ENCODE peak calls at places on chromosomes 12 and 14, in eight cellular contexts. G is activated CD4-positive, CD25-positive, alpha-beta regulatory T cell treated with anti-CD3 and anti-CD28 coated beads, Interleukin-2, amount 50 U/mL, for 72 hours; R is stimulated activated CD8-positive, alpha-beta memory T cell treated with anti-CD3 and anti-CD28 coated beads, Interleukin-15, amount 100 ng/mL, for 4 hours; D is Panc1; B is NCI-H1105 treated with DMSO at 0.1 percent for 48 hours; X is SK-N-SH; J is SIG-M5; E is cardiac fibroblast. K is an unnamed sample.

GRCh38 chr14:75877292-75877691 is 104.5 kb downstream of the TGFB3 start:
- DNase-seq in G (no peak), R (no peak), D (no peak), B (no peak), X (no peak), J (no peak), E (peak), K (no peak)

GRCh38 chr14:33799705-33800269 is 151.1 kb downstream of the EGLN3 start:
- DNase-seq in G (no peak), R (no peak), D (no peak), B (no peak), X (no peak), J (no peak), E (peak), K (peak)

GRCh38 chr14:98494582-98494981 is 777.4 kb downstream of the BCL11B start:
- DNase-seq in G (no peak), R (no peak), D (no peak), B (no peak), X (no peak), J (no peak), E (no peak), K (no peak)

GRCh38 chr14:85701116-85701515 is 171.2 kb downstream of the FLRT2 start:
- DNase-seq in G (no peak), R (no peak), D (no peak), B (no peak), X (no peak), J (no peak), E (no peak), K (no peak)

GRCh38 chr12:91986084-91986483 is 159.6 kb downstream of the BTG1 start:
- DNase-seq in G (no peak), R (no peak), D (no peak), B (no peak), X (no peak), J (no peak), E (no peak), K (no peak)

GRCh38 chr12:80188566-80188965 is 89.2 kb downstream of the OTOGL start:
- DNase-seq in G (no peak), R (no peak), D (no peak), B (no peak), X (no peak), J (no peak), E (no peak), K (no peak)

GRCh38 chr14:96345669-96346068 is 17.5 kb downstream of the ATG2B start:
- DNase-seq in G (no peak), R (no peak), D (no peak), B (no peak), X (no peak), J (no peak), E (no peak), K (no peak)

GRCh38 chr12:24853588-24853987 is 95.3 kb downstream of the BCAT1 start:
- DNase-seq in G (no peak), R (no peak), D (no peak), B (no peak), X (no peak), J (no peak), E (peak), K (no peak)

GRCh38 chr12:2334291-2335088 is 281.7 kb downstream of the CACNA1C start:
- DNase-seq in G (no peak), R (no peak), D (no peak), B (no peak), X (no peak), J (no peak), E (no peak), K (no peak)

GRCh38 chr14:104460920-104461651 is 118.5 kb upstream of the C14orf180 start:
- DNase-seq in G (no peak), R (no peak), D (no peak), B (no peak), X (peak), J (no peak), E (no peak), K (no peak)

GRCh38 chr12:46367351-46368029 is 5.1 kb downstream of the SLC38A2 start:
- DNase-seq in G (no peak), R (no peak), D (no peak), B (no peak), X (no peak), J (no peak), E (peak), K (no peak)

GRCh38 chr12:116406529-116406928 is 129.0 kb upstream of the MED13L start:
- DNase-seq in G (no peak), R (no peak), D (no peak), B (no peak), X (no peak), J (peak), E (peak), K (peak)

GRCh38 chr12:122459211-122459610 is 36.7 kb upstream of the CLIP1 start:
- DNase-seq in G (no peak), R (no peak), D (no peak), B (no peak), X (no peak), J (no peak), E (no peak), K (no peak)

GRCh38 chr14:24136684-24137528 is 912 bp downstream of the PSME1 start:
- DNase-seq in G (no peak), R (no peak), D (no peak), B (no peak), X (no peak), J (no peak), E (no peak), K (no peak)

GRCh38 chr12:54363047-54363446 is 1.2 kb downstream of the GPR84 start:
- DNase-seq in G (no peak), R (no peak), D (no peak), B (no peak), X (no peak), J (no peak), E (no peak), K (no peak)

GRCh38 chr14:66939409-66939808 is 249.8 kb upstream of the GARIN2 start:
- DNase-seq in G (no peak), R (no peak), D (no peak), B (no peak), X (no peak), J (no peak), E (no peak), K (no peak)

GRCh38 chr12:2194060-2194459 is 141.3 kb downstream of the CACNA1C start:
- DNase-seq in G (no peak), R (no peak), D (no peak), B (no peak), X (no peak), J (no peak), E (no peak), K (no peak)

GRCh38 chr14:58501214-58501816 is 73.8 kb downstream of the KIAA0586 start:
- DNase-seq in G (no peak), R (no peak), D (peak), B (peak), X (peak), J (no peak), E (peak), K (no peak)

K was measured in prostate gland.